ENCODE peak calls at places on chromosome 11, in six cellular contexts. One of them, this sample, is unnamed.

GRCh38 chr11:35103366-35104194 is 35.4 kb upstream of the CD44 start:
- DNase-seq in mammary epithelial cell: peak
- DNase-seq in tibial nerve: no peak
- DNase-seq in activated effector memory CD4-positive, alpha-beta T cell treated with Interleukin-2 at 50 U/mL for 16 hours: no peak
- DNase-seq in naive thymus-derived CD8-positive, alpha-beta T cell: no peak
- DNase-seq in Kasumi-1: no peak
- DNase-seq in this sample: no peak

GRCh38 chr11:1296287-1296686 is 13.1 kb downstream of the TOLLIP start:
- DNase-seq in mammary epithelial cell: no peak
- DNase-seq in tibial nerve: no peak
- DNase-seq in activated effector memory CD4-positive, alpha-beta T cell treated with Interleukin-2 at 50 U/mL for 16 hours: no peak
- DNase-seq in naive thymus-derived CD8-positive, alpha-beta T cell: no peak
- DNase-seq in Kasumi-1: no peak
- DNase-seq in this sample: no peak

GRCh38 chr11:109884501-109884900 is 208.7 kb upstream of the ZC3H12C start:
- DNase-seq in mammary epithelial cell: no peak
- DNase-seq in tibial nerve: no peak
- DNase-seq in activated effector memory CD4-positive, alpha-beta T cell treated with Interleukin-2 at 50 U/mL for 16 hours: no peak
- DNase-seq in naive thymus-derived CD8-positive, alpha-beta T cell: no peak
- DNase-seq in Kasumi-1: no peak
- DNase-seq in this sample: no peak

GRCh38 chr11:84316866-84317560 is 1030.8 kb upstream of the CCDC90B start:
- DNase-seq in mammary epithelial cell: no peak
- DNase-seq in tibial nerve: no peak
- DNase-seq in activated effector memory CD4-positive, alpha-beta T cell treated with Interleukin-2 at 50 U/mL for 16 hours: no peak
- DNase-seq in naive thymus-derived CD8-positive, alpha-beta T cell: no peak
- DNase-seq in Kasumi-1: no peak
- DNase-seq in this sample: peak

GRCh38 chr11:10087621-10088225 is 206.3 kb downstream of the SBF2 start:
- DNase-seq in mammary epithelial cell: no peak
- DNase-seq in tibial nerve: no peak
- DNase-seq in activated effector memory CD4-positive, alpha-beta T cell treated with Interleukin-2 at 50 U/mL for 16 hours: no peak
- DNase-seq in naive thymus-derived CD8-positive, alpha-beta T cell: no peak
- DNase-seq in Kasumi-1: no peak
- DNase-seq in this sample: no peak

GRCh38 chr11:31870609-31871309 is 59.6 kb upstream of the PAX6 start:
- DNase-seq in mammary epithelial cell: peak
- DNase-seq in tibial nerve: no peak
- DNase-seq in activated effector memory CD4-positive, alpha-beta T cell treated with Interleukin-2 at 50 U/mL for 16 hours: no peak
- DNase-seq in naive thymus-derived CD8-positive, alpha-beta T cell: peak
- DNase-seq in Kasumi-1: peak
- DNase-seq in this sample: peak

GRCh38 chr11:114183041-114183511 is 113.1 kb upstream of the NNMT start:
- DNase-seq in mammary epithelial cell: no peak
- DNase-seq in tibial nerve: no peak
- DNase-seq in activated effector memory CD4-positive, alpha-beta T cell treated with Interleukin-2 at 50 U/mL for 16 hours: peak
- DNase-seq in naive thymus-derived CD8-positive, alpha-beta T cell: peak
- DNase-seq in Kasumi-1: no peak
- DNase-seq in this sample: peak

GRCh38 chr11:17646451-17647145 is 72.8 kb upstream of the MYOD1 start:
- DNase-seq in mammary epithelial cell: no peak
- DNase-seq in tibial nerve: no peak
- DNase-seq in activated effector memory CD4-positive, alpha-beta T cell treated with Interleukin-2 at 50 U/mL for 16 hours: no peak
- DNase-seq in naive thymus-derived CD8-positive, alpha-beta T cell: no peak
- DNase-seq in Kasumi-1: no peak
- DNase-seq in this sample: no peak